ENCODE peak calls at places on chromosomes 11 and 22, in eight cellular contexts. C is T1000, M is HS-5, N is upper lobe of right lung, Q is WERI-Rb-1, A is cardiac fibroblast, I is choroid plexus epithelial cell, H is head of caudate nucleus. X is an unnamed sample.

GRCh38 chr11:2097356-2097997 is 41.7 kb downstream of the IGF2 start:
- DNase-seq in C (no peak), M (no peak), N (peak; percentile 71), Q (no peak), A (peak; percentile 87), I (peak; percentile 97), H (no peak), X (peak; percentile 91)

GRCh38 chr11:9574556-9574805 is 1.0 kb downstream of the WEE1 start:
- DNase-seq in C (no peak), M (no peak), N (peak; percentile 72), Q (no peak), A (peak; percentile 59), I (peak; percentile 39), H (no peak), X (no peak)

GRCh38 chr22:20116376-20116950 is 559 bp downstream of the RANBP1 start:
- DNase-seq in C (no peak), M (no peak), N (no peak), Q (no peak), A (no peak), I (no peak), H (no peak), X (no peak)

GRCh38 chr11:107928767-107929507 is 689 bp downstream of the RAB39A start:
- DNase-seq in C (no peak), M (no peak), N (no peak), Q (peak; percentile 45), A (no peak), I (no peak), H (peak; percentile 19), X (no peak)

GRCh38 chr11:62715150-62716130 is 8.0 kb downstream of the GNG3 start:
- DNase-seq in C (no peak), M (no peak), N (no peak), Q (no peak), A (no peak), I (no peak), H (no peak), X (no peak)

GRCh38 chr11:63608353-63609345 is 5.6 kb downstream of the PLAAT3 start:
- DNase-seq in C (no peak), M (no peak), N (no peak), Q (no peak), A (peak; percentile 72), I (peak; percentile 95), H (no peak), X (no peak)

GRCh38 chr22:46829140-46829891 is 66.9 kb downstream of the TBC1D22A start:
- DNase-seq in C (peak; percentile 12), M (peak; percentile 80), N (no peak), Q (no peak), A (peak; percentile 89), I (peak; percentile 90), H (no peak), X (peak; percentile 53)

GRCh38 chr22:26476705-26477340 is 6.8 kb downstream of the HPS4 start:
- DNase-seq in C (no peak), M (no peak), N (no peak), Q (no peak), A (peak; percentile 72), I (peak; percentile 77), H (no peak), X (no peak)

GRCh38 chr11:48019597-48019996 is 39.2 kb downstream of the PTPRJ start:
- DNase-seq in C (no peak), M (no peak), N (no peak), Q (no peak), A (no peak), I (no peak), H (no peak), X (no peak)

GRCh38 chr11:122746050-122746478 is 90.5 kb downstream of the UBASH3B start:
- DNase-seq in C (no peak), M (no peak), N (peak; percentile 25), Q (no peak), A (no peak), I (no peak), H (no peak), X (no peak)

GRCh38 chr22:38135133-38135706 is 24.7 kb upstream of the BAIAP2L2 start:
- DNase-seq in C (peak; percentile 57), M (peak; percentile 67), N (peak; percentile 46), Q (no peak), A (peak; percentile 82), I (peak; percentile 76), H (no peak), X (no peak)

GRCh38 chr11:78190374-78190773 is 1.7 kb downstream of the USP35 start:
- DNase-seq in C (no peak), M (no peak), N (no peak), Q (no peak), A (no peak), I (no peak), H (no peak), X (no peak)

GRCh38 chr11:60288531-60288930 is 8.1 kb downstream of the MS4A4A start:
- DNase-seq in C (no peak), M (no peak), N (no peak), Q (no peak), A (no peak), I (no peak), H (no peak), X (no peak)

GRCh38 chr11:33730716-33731115 is 5.5 kb downstream of the CD59 start:
- DNase-seq in C (no peak), M (no peak), N (no peak), Q (no peak), A (no peak), I (no peak), H (no peak), X (no peak)

GRCh38 chr22:29216873-29217666 is 11.4 kb downstream of the EMID1 start:
- DNase-seq in C (peak; percentile 2), M (no peak), N (no peak), Q (no peak), A (peak; percentile 56), I (peak; percentile 76), H (peak; percentile 56), X (no peak)

GRCh38 chr11:2519517-2519878 is 74.7 kb downstream of the KCNQ1 start:
- DNase-seq in C (no peak), M (no peak), N (no peak), Q (no peak), A (no peak), I (no peak), H (no peak), X (no peak)

GRCh38 chr11:127000291-127000968 is at the start of gene KIRREL3:
- DNase-seq in C (no peak), M (no peak), N (no peak), Q (peak; percentile 36), A (no peak), I (no peak), H (peak; percentile 80), X (no peak)

GRCh38 chr11:36155770-36156485 is 133.3 kb downstream of the COMMD9 start:
- DNase-seq in C (no peak), M (no peak), N (no peak), Q (no peak), A (peak; percentile 34), I (peak; percentile 64), H (peak; percentile 63), X (no peak)

GRCh38 chr22:41619979-41620645 is 731 bp downstream of the DESI1 start:
- DNase-seq in C (peak; percentile 8), M (no peak), N (peak; percentile 75), Q (peak; percentile 61), A (no peak), I (no peak), H (peak; percentile 26), X (peak; percentile 41)

GRCh38 chr11:32434387-32435151 is 770 bp downstream of the WT1 start:
- DNase-seq in C (no peak), M (no peak), N (no peak), Q (no peak), A (peak; percentile 75), I (no peak), H (no peak), X (no peak)

GRCh38 chr11:75498556-75499255 is 27.0 kb downstream of the GDPD5 start:
- DNase-seq in C (no peak), M (peak; percentile 16), N (no peak), Q (no peak), A (peak; percentile 31), I (peak; percentile 22), H (no peak), X (no peak)

GRCh38 chr22:19951351-19951750 is 9.7 kb upstream of the TXNRD2 start:
- DNase-seq in C (no peak), M (no peak), N (no peak), Q (no peak), A (no peak), I (no peak), H (no peak), X (no peak)

GRCh38 chr11:15208570-15209222 is 94.0 kb downstream of the INSC start:
- DNase-seq in C (peak; percentile 57), M (no peak), N (peak; percentile 82), Q (peak; percentile 67), A (peak; percentile 72), I (peak; percentile 79), H (peak; percentile 85), X (peak; percentile 87)

GRCh38 chr22:50174382-50175190 is 4.1 kb downstream of the PANX2 start:
- DNase-seq in C (no peak), M (no peak), N (no peak), Q (no peak), A (no peak), I (no peak), H (no peak), X (no peak)

GRCh38 chr22:36901411-36902142 is 11.9 kb upstream of the CSF2RB start:
- DNase-seq in C (no peak), M (no peak), N (no peak), Q (no peak), A (no peak), I (no peak), H (no peak), X (no peak)

GRCh38 chr11:112363527-112363926 is 102.9 kb upstream of the PLET1 start:
- DNase-seq in C (no peak), M (no peak), N (no peak), Q (no peak), A (peak; percentile 57), I (peak; percentile 73), H (no peak), X (no peak)

GRCh38 chr22:29744902-29745301 is 21.9 kb downstream of the ZMAT5 start:
- DNase-seq in C (no peak), M (peak; percentile 58), N (no peak), Q (peak; percentile 53), A (peak; percentile 39), I (peak; percentile 40), H (no peak), X (no peak)

GRCh38 chr11:72813740-72814138 is 472 bp upstream of the ATG16L2 start:
- DNase-seq in C (no peak), M (no peak), N (peak; percentile 95), Q (peak; percentile 80), A (peak; percentile 83), I (peak; percentile 75), H (peak; percentile 80), X (peak; percentile 87)

GRCh38 chr22:19770349-19771220 is 10.0 kb downstream of the TBX1 start:
- DNase-seq in C (no peak), M (no peak), N (no peak), Q (no peak), A (no peak), I (no peak), H (no peak), X (no peak)

GRCh38 chr22:49724893-49725489 is 102.7 kb downstream of the BRD1 start:
- DNase-seq in C (no peak), M (no peak), N (peak; percentile 79), Q (peak; percentile 87), A (peak; percentile 45), I (peak; percentile 62), H (peak; percentile 68), X (no peak)

GRCh38 chr11:65047581-65048422 is 6.8 kb downstream of the SAC3D1 start:
- DNase-seq in C (no peak), M (no peak), N (no peak), Q (no peak), A (peak; percentile 22), I (peak; percentile 19), H (no peak), X (no peak)